ENCODE peak calls at places on chromosome 22, in four cellular contexts. W, Q, E and B are unnamed samples.

GRCh38 chr22:40855960-40856512 is 403 bp downstream of the ST13 start:
- DNase-seq in Q (peak; percentile 34), E (peak; percentile 29), W (no peak), B (no peak)

GRCh38 chr22:27416553-27417427 is 384.8 kb downstream of the MN1 start:
- DNase-seq in Q (peak; percentile 25), E (peak; percentile 73), W (no peak), B (no peak)

GRCh38 chr22:33544707-33545106 is 375.6 kb downstream of the LARGE1 start:
- DNase-seq in E (no peak), W (no peak), Q (no peak), B (peak; percentile 65)

GRCh38 chr22:41117127-41117965 is 25.0 kb downstream of the EP300 start:
- DNase-seq in E (no peak), W (no peak), Q (no peak), B (no peak)

GRCh38 chr22:40922484-40923303 is 28.5 kb upstream of the RBX1 start:
- DNase-seq in W (peak; percentile 39), Q (no peak), E (peak; percentile 59), B (no peak)

GRCh38 chr22:41793871-41794270 is 6.6 kb upstream of the CCDC134 start:
- DNase-seq in Q (no peak), W (no peak), E (no peak), B (no peak)

GRCh38 chr22:22884888-22885840 is 2.5 kb upstream of the IGLL5 start:
- DNase-seq in W (no peak), E (no peak), Q (no peak), B (no peak)

GRCh38 chr22:50600967-50601668 is 525 bp downstream of the MAPK8IP2 start:
- DNase-seq in E (no peak), W (no peak), Q (peak; percentile 7), B (no peak)

GRCh38 chr22:43423046-43423445 is 11.2 kb downstream of the MPPED1 start:
- DNase-seq in E (no peak), W (no peak), Q (no peak), B (no peak)

GRCh38 chr22:31230871-31231621 is 18.9 kb downstream of the LIMK2 start:
- DNase-seq in Q (no peak), E (no peak), W (peak; percentile 53), B (peak; percentile 46)

GRCh38 chr22:38882972-38883622 is 11.1 kb upstream of the CBX6 start:
- DNase-seq in E (no peak), W (no peak), Q (no peak), B (no peak)

GRCh38 chr22:46195487-46196165 is 45.3 kb downstream of the PPARA start:
- DNase-seq in Q (no peak), E (no peak), W (no peak), B (no peak)

GRCh38 chr22:39263626-39264025 is 18.8 kb upstream of the PDGFB start:
- DNase-seq in Q (no peak), E (no peak), W (no peak), B (no peak)

GRCh38 chr22:48889887-48890692 is 937.6 kb downstream of the BRD1 start:
- DNase-seq in W (no peak), E (no peak), Q (no peak), B (no peak)

GRCh38 chr22:28208036-28208435 is 289.0 kb upstream of the PITPNB start:
- DNase-seq in Q (no peak), W (no peak), E (no peak), B (no peak)

GRCh38 chr22:29148036-29148435 is 57.7 kb upstream of the EMID1 start:
- DNase-seq in W (no peak), E (no peak), Q (no peak), B (no peak)

GRCh38 chr22:19568337-19569311 is 44.4 kb upstream of the CLDN5 start:
- DNase-seq in Q (no peak), W (peak; percentile 28), E (no peak), B (no peak)

GRCh38 chr22:19488884-19489843 is 9.4 kb downstream of the CDC45 start:
- DNase-seq in E (no peak), Q (no peak), W (no peak), B (no peak)

GRCh38 chr22:49879871-49880270 is 26.2 kb downstream of the ZBED4 start:
- DNase-seq in W (no peak), Q (no peak), E (no peak), B (no peak)

GRCh38 chr22:43711681-43712080 is 100.4 kb downstream of the EFCAB6 start:
- DNase-seq in Q (no peak), E (no peak), W (no peak), B (no peak)